ENCODE peak calls at places on chromosomes 12 and 14, in seven cellular contexts. W is A549, C is tibial artery, J is astrocyte, P is sigmoid colon, D is heart right ventricle, R is fibroblast of lung. U is an unnamed sample.

GRCh38 chr14:34257505-34257904 is 204.5 kb downstream of the SPTSSA start:
- DNase-seq in W (no peak), C (no peak), J (no peak), P (no peak), D (no peak), R (no peak), U (no peak)

GRCh38 chr12:96242597-96242996 is 48.4 kb downstream of the ELK3 start:
- DNase-seq in W (no peak), C (no peak), J (no peak), P (peak; percentile 72), D (no peak), R (no peak), U (no peak)

GRCh38 chr12:53180931-53181645 is 363 bp upstream of the CSAD start:
- DNase-seq in W (peak; percentile 88), C (no peak), J (peak; percentile 58), P (peak; percentile 86), D (peak; percentile 83), R (peak; percentile 77), U (peak; percentile 83)

GRCh38 chr12:3553221-3553620 is 62.2 kb downstream of the PRMT8 start:
- DNase-seq in W (no peak), C (no peak), J (no peak), P (no peak), D (no peak), R (no peak), U (peak; percentile 36)

GRCh38 chr14:32576088-32576795 is 247.1 kb downstream of the AKAP6 start:
- DNase-seq in W (peak; percentile 55), C (no peak), J (peak; percentile 31), P (peak; percentile 72), D (no peak), R (peak; percentile 77), U (peak; percentile 46)

GRCh38 chr12:26614217-26614616 is 218.8 kb downstream of the ITPR2 start:
- DNase-seq in W (peak; percentile 49), C (no peak), J (no peak), P (no peak), D (peak; percentile 25), R (peak; percentile 51), U (no peak)

GRCh38 chr14:64762044-64763034 is 58.1 kb downstream of the PLEKHG3 start:
- DNase-seq in W (peak; percentile 91), C (peak; percentile 94), J (peak; percentile 92), P (peak; percentile 93), D (peak; percentile 85), R (peak; percentile 94), U (peak; percentile 68)

GRCh38 chr14:89493877-89494634 is 77.0 kb upstream of the FOXN3 start:
- DNase-seq in W (no peak), C (peak; percentile 24), J (peak; percentile 43), P (no peak), D (no peak), R (no peak), U (no peak)

GRCh38 chr12:50542448-50542847 is 37.7 kb downstream of the DIP2B start:
- DNase-seq in W (peak; percentile 77), C (no peak), J (peak; percentile 75), P (no peak), D (no peak), R (no peak), U (no peak)

GRCh38 chr12:30095511-30095910 is 311.8 kb upstream of the TMTC1 start:
- DNase-seq in W (no peak), C (no peak), J (no peak), P (no peak), D (no peak), R (peak; percentile 6), U (no peak)

GRCh38 chr14:30375280-30375892 is 183.6 kb upstream of the G2E3 start:
- DNase-seq in W (peak; percentile 58), C (no peak), J (peak; percentile 11), P (no peak), D (peak; percentile 42), R (peak; percentile 58), U (peak; percentile 46)

GRCh38 chr12:121196902-121197301 is 13.0 kb upstream of the P2RX4 start:
- DNase-seq in W (no peak), C (no peak), J (peak; percentile 17), P (no peak), D (no peak), R (no peak), U (no peak)

GRCh38 chr14:100673085-100673806 is 53.4 kb upstream of the DLK1 start:
- DNase-seq in W (no peak), C (no peak), J (no peak), P (no peak), D (no peak), R (no peak), U (peak; percentile 60)

GRCh38 chr12:13571035-13571434 is 374.5 kb downstream of the EMP1 start:
- DNase-seq in W (no peak), C (no peak), J (no peak), P (no peak), D (no peak), R (no peak), U (no peak)

GRCh38 chr12:122072031-122072970 is 6.3 kb upstream of the MLXIP start:
- DNase-seq in W (peak; percentile 94), C (peak; percentile 89), J (peak; percentile 92), P (peak; percentile 94), D (no peak), R (peak; percentile 94), U (no peak)

GRCh38 chr12:57243521-57244305 is 7.3 kb downstream of the STAC3 start:
- DNase-seq in W (peak; percentile 91), C (peak; percentile 84), J (no peak), P (peak; percentile 85), D (peak; percentile 82), R (peak; percentile 73), U (peak; percentile 85)

GRCh38 chr14:32201816-32202467 is at the start of gene RNU6-7:
- DNase-seq in W (peak; percentile 78), C (peak; percentile 70), J (peak; percentile 18), P (peak; percentile 70), D (peak; percentile 18), R (peak; percentile 64), U (no peak)

GRCh38 chr12:23911574-23911973 is 37.9 kb downstream of the SOX5 start:
- DNase-seq in W (no peak), C (no peak), J (no peak), P (no peak), D (no peak), R (no peak), U (no peak)

DNA sequence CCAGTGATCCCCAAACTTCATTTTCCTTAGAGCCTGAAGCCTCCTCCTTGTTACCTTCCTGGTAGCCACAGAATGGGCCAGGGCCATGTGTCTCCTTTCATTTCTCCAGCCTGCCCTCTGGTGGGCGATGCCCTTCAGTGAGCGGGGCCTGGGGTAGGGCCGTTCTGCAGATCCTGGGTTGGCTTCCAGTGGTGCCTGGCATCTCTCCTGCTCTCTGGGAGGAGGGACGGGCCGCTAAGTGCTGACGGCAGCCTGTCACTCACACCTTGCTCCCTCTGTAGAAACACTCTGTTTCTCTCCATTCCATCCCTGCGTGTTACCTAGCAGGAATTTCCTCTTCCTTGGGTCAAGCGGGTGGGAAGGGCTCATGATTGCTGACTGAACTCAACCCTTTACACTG is 232.1 kb downstream of the CACNA1C start:
- DNase-seq in W (peak; percentile 50), C (peak; percentile 89), J (peak; percentile 70), P (peak; percentile 84), D (peak; percentile 86), R (peak; percentile 77), U (no peak)
- H3K4me1 ChIP-seq in W (no peaks in the 10 kb centered on the region), C (peaks cover 67% of the 10 kb centered on the region), J (peaks cover 26% of the 10 kb centered on the region), P (peaks cover 80% of the 10 kb centered on the region), D (peaks cover 82% of the 10 kb centered on the region), R (peaks cover 48% of the 10 kb centered on the region), U (peaks cover 24% of the 10 kb centered on the region)

DNA sequence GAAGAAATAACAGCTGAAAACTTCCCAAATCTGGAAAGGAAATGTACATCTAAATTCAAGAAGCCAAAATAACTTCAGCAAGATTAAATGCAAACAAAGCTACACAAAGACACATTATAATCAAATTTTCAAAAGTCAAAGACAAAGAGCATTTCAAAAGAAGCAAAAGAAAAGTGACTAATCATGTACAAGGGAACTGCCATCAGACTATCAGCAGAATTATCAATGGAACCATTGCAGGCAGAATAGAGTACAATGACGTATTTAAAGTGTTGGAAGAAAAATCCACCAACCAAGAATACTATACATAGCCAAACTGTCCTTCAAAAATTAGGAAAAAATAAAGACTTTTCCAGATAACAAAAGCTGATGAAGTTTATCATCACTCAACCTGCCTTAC is 147.5 kb downstream of the NELL2 start:
- DNase-seq in W (no peak), C (no peak), J (no peak), P (no peak), D (no peak), R (no peak), U (no peak)
- H3K9me3 ChIP-seq in W (no peaks in the 10 kb centered on the region), C (peaks cover 9% of the 10 kb centered on the region), J (no peaks in the 10 kb centered on the region), P (peaks cover 5% of the 10 kb centered on the region), D (peaks cover 36% of the 10 kb centered on the region), R (no peaks in the 10 kb centered on the region), U (peaks cover 23% of the 10 kb centered on the region)

GRCh38 chr12:108852674-108853073 is 4.7 kb downstream of the SSH1 start:
- DNase-seq in W (peak; percentile 66), C (no peak), J (peak; percentile 44), P (no peak), D (no peak), R (peak; percentile 21), U (no peak)
- H3K4me1 ChIP-seq in W (peaks cover 74% of the 10 kb centered on the region), C (peaks cover 34% of the 10 kb centered on the region), J (peaks cover 45% of the 10 kb centered on the region), P (peaks cover 66% of the 10 kb centered on the region), D (peaks cover 83% of the 10 kb centered on the region), R (peaks cover 32% of the 10 kb centered on the region), U (peaks cover 65% of the 10 kb centered on the region)

DNA sequence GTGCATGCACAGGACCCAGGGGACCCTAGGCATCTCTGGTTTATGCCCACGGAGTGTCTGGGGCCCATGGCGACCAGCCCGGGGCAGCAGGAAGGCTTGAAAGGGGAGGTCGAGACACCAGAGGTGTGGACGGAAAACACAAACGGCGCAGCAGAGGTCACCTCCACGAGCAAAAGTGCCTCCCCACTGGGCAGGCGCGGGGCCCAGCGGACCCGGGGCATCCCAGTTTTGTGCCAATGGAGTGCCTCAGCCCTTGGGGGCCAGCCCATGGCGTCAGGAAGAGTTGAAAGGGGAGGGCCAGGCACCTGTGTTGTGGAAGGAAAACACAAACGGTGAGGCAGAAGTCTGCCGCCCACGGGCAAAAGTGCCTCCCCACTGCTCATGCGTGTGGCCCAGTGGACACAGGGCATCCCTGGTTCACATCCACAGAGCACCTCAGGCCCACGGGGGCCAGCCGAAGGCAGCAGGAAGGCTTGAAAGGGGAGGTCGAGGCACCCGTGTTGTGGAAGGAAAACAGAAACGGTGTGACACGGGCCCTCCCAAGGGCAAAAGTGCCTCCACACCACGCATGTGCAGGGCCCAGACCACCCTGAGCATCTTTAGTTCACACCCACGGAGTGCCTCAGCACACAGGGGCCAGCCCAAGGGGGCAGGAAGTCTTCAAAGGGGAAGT is 378.8 kb downstream of the ALG10 start:
- DNase-seq in W (no peak), C (peak; percentile 45), J (no peak), P (peak; percentile 32), D (peak; percentile 2), R (no peak), U (peak; percentile 63)
- H3K9me3 ChIP-seq in W (no peaks in the 10 kb centered on the region), C (peaks cover 62% of the 10 kb centered on the region), J (peaks cover 42% of the 10 kb centered on the region), P (peaks cover 4% of the 10 kb centered on the region), D (peaks cover 4% of the 10 kb centered on the region), R (no peaks in the 10 kb centered on the region), U (peaks cover 41% of the 10 kb centered on the region)

U was measured in upper lobe of left lung.